ENCODE peak calls at places on chromosomes 5 and 9, in eight cellular contexts. Z is C1 segment of cervical spinal cord; F is CD4-positive, alpha-beta T cell; S is fibroblast of the aortic adventitia; I is fibroblast of pulmonary artery; Y is mucosa of gallbladder; O is ELR; T is A172. R is an unnamed sample.
A peak's percentile ranks its signal among the peaks of the same experiment; 100 is the strongest.

GRCh38 chr5:59921816-59922215 is 28.3 kb upstream of the PDE4D start:
- DNase-seq in S (no peak), Z (no peak), T (no peak), I (no peak), Y (no peak), F (no peak), O (no peak), R (no peak)

GRCh38 chr9:22079873-22080341 is 70.8 kb upstream of the CDKN2B start:
- DNase-seq in S (peak; percentile 97), F (peak; percentile 5), Z (no peak), T (no peak), Y (no peak), O (peak; percentile 17), I (peak; percentile 94), R (peak; percentile 51)

GRCh38 chr5:133456933-133457402 is 155.4 kb downstream of the FSTL4 start:
- DNase-seq in F (no peak), S (no peak), I (peak; percentile 7), Y (no peak), Z (no peak), O (no peak), T (no peak), R (peak; percentile 89)

GRCh38 chr5:171720086-171720485 is 65.5 kb upstream of the SMIM23 start:
- DNase-seq in Z (no peak), I (no peak), F (no peak), T (no peak), S (no peak), O (no peak), Y (no peak), R (no peak)

GRCh38 chr5:32095261-32095671 is 78.9 kb downstream of the GOLPH3 start:
- DNase-seq in T (no peak), F (no peak), O (no peak), S (peak; percentile 67), I (no peak), Z (no peak), Y (no peak), R (no peak)

GRCh38 chr9:4299006-4299795 is 667 bp downstream of the GLIS3 start:
- DNase-seq in T (no peak), I (peak; percentile 61), F (no peak), Y (peak; percentile 26), S (peak; percentile 57), Z (no peak), O (peak; percentile 67), R (peak; percentile 55)

GRCh38 chr5:44266882-44267577 is 122.2 kb downstream of the FGF10 start:
- DNase-seq in F (no peak), O (no peak), I (no peak), T (no peak), Y (peak; percentile 32), Z (no peak), S (no peak), R (no peak)

GRCh38 chr9:130782883-130783537 is 52.0 kb upstream of the ABL1 start:
- DNase-seq in Z (no peak), S (peak; percentile 39), T (no peak), I (peak; percentile 31), F (no peak), Y (no peak), O (no peak), R (no peak)

GRCh38 chr5:109656829-109657228 is 32.9 kb upstream of the MAN2A1 start:
- DNase-seq in I (peak; percentile 89), Z (no peak), F (peak; percentile 6), S (peak; percentile 42), Y (peak; percentile 59), T (peak; percentile 93), O (peak; percentile 96), R (peak; percentile 53)

GRCh38 chr5:142544946-142545652 is 140.8 kb downstream of the FGF1 start:
- DNase-seq in S (peak; percentile 40), F (no peak), O (peak; percentile 43), T (no peak), Y (no peak), I (peak; percentile 62), Z (no peak), R (no peak)

GRCh38 chr5:163318707-163319106 is 118.7 kb upstream of the CCNG1 start:
- DNase-seq in F (no peak), T (no peak), S (no peak), O (no peak), Z (no peak), I (no peak), Y (no peak), R (no peak)

GRCh38 chr9:113481176-113481805 is 17.8 kb downstream of the RGS3 start:
- DNase-seq in Z (no peak), F (no peak), T (peak; percentile 34), S (peak; percentile 29), Y (no peak), I (no peak), O (no peak), R (peak; percentile 43)

GRCh38 chr9:105284463-105284862 is 40.0 kb downstream of the SLC44A1 start:
- DNase-seq in S (no peak), Z (no peak), F (no peak), O (no peak), Y (no peak), I (no peak), T (no peak), R (no peak)

GRCh38 chr5:10329808-10330481 is 22.2 kb upstream of the CMBL start:
- DNase-seq in Y (no peak), I (peak; percentile 81), Z (no peak), F (no peak), T (no peak), S (peak; percentile 96), O (peak; percentile 51), R (peak; percentile 87)

GRCh38 chr5:163504091-163504931 is 1.1 kb upstream of the MAT2B start:
- DNase-seq in F (no peak), Y (peak; percentile 62), T (peak; percentile 58), S (peak; percentile 80), O (peak; percentile 63), Z (peak; percentile 6), I (peak; percentile 59), R (peak; percentile 86)

GRCh38 chr5:32501623-32502022 is 57.1 kb upstream of the ZFR start:
- DNase-seq in O (no peak), S (no peak), Z (no peak), I (no peak), Y (no peak), T (no peak), F (no peak), R (no peak)

GRCh38 chr9:96027271-96028131 is 152.0 kb downstream of the ERCC6L2 start:
- DNase-seq in I (no peak), Z (no peak), S (no peak), T (no peak), O (no peak), Y (no peak), F (no peak), R (no peak)

R was measured in left lobe of liver.